ENCODE peak calls at places on chromosomes 16 and 17, in five cellular contexts. V is fibroblast of lung, S is neural progenitor cell, Z is HCT116, Q is mammary epithelial cell. A is an unnamed sample.

GRCh38 chr16:58459344-58460218 is 40.4 kb upstream of the NDRG4 start:
- DNase-seq in Z (peak), Q (peak), S (no peak), V (peak), A (no peak)

GRCh38 chr17:82475458-82475857 is 16.9 kb downstream of the NARF start:
- DNase-seq in Z (no peak), Q (no peak), V (no peak), S (no peak), A (no peak)

GRCh38 chr17:1256699-1257098 is 13.5 kb upstream of the BHLHA9 start:
- DNase-seq in Q (no peak), Z (no peak), V (no peak), S (no peak), A (no peak)

GRCh38 chr16:65117701-65118448 is 4.0 kb downstream of the CDH11 start:
- DNase-seq in V (peak), Z (peak), S (peak), Q (peak), A (peak)

GRCh38 chr16:54285414-54286066 is 1.0 kb downstream of the IRX3 start:
- DNase-seq in V (peak), Q (peak), Z (no peak), S (peak), A (no peak)

GRCh38 chr17:64146418-64147109 is 16.6 kb upstream of the ERN1 start:
- DNase-seq in Z (no peak), V (peak), S (peak), Q (peak), A (no peak)

GRCh38 chr16:70712942-70713341 is 27.1 kb upstream of the MTSS2 start:
- DNase-seq in Q (no peak), Z (no peak), V (no peak), S (no peak), A (no peak)

GRCh38 chr17:73650617-73651200 is 6.5 kb upstream of the SDK2 start:
- DNase-seq in Z (no peak), Q (no peak), S (no peak), V (no peak), A (no peak)

GRCh38 chr17:69170377-69170776 is 28.7 kb upstream of the ABCA6 start:
- DNase-seq in V (no peak), S (no peak), Q (no peak), Z (no peak), A (no peak)

GRCh38 chr17:4438162-4438944 is 4.6 kb downstream of the SPNS3 start:
- DNase-seq in V (no peak), S (no peak), Q (no peak), Z (no peak), A (no peak)

GRCh38 chr17:45319239-45319703 is 2.5 kb upstream of the MAP3K14 start:
- DNase-seq in Q (peak), Z (peak), S (no peak), V (peak), A (no peak)

GRCh38 chr16:10181196-10182162 is 749 bp downstream of the GRIN2A start:
- DNase-seq in Z (peak), S (peak), V (peak), Q (peak), A (no peak)

GRCh38 chr16:75308011-75308410 is 56.6 kb upstream of the BCAR1 start:
- DNase-seq in S (no peak), Q (no peak), Z (no peak), V (no peak), A (no peak)

GRCh38 chr17:44952946-44953475 is 5.4 kb upstream of the KIF18B start:
- DNase-seq in Q (no peak), Z (no peak), V (no peak), S (peak), A (no peak)

GRCh38 chr17:50459081-50459676 is 9.5 kb downstream of the CHAD start:
- DNase-seq in V (no peak), Q (peak), S (no peak), Z (peak), A (no peak)

GRCh38 chr16:76963614-76964315 is 227.2 kb upstream of the MON1B start:
- DNase-seq in Q (no peak), V (no peak), Z (no peak), S (no peak), A (no peak)

GRCh38 chr16:19165101-19165500 is 2.9 kb upstream of the SYT17 start:
- DNase-seq in Q (no peak), V (peak), S (no peak), Z (no peak), A (no peak)

GRCh38 chr16:89052824-89053724 is 40.6 kb upstream of the ACSF3 start:
- DNase-seq in Q (peak), S (no peak), V (peak), Z (peak), A (no peak)

GRCh38 chr17:34634551-34635160 is 55.3 kb downstream of the TMEM132E start:
- DNase-seq in Z (no peak), V (no peak), Q (no peak), S (no peak), A (no peak)

GRCh38 chr16:2585651-2586081 is 47.8 kb downstream of the PDPK1 start:
- DNase-seq in S (no peak), Q (no peak), Z (no peak), V (no peak), A (no peak)

GRCh38 chr17:12665263-12666210 is at the start of gene MYOCD:
- DNase-seq in S (peak), Q (no peak), V (peak), Z (no peak), A (no peak)

GRCh38 chr17:48002920-48003685 is 32.2 kb downstream of the CDK5RAP3 start:
- DNase-seq in V (peak), S (peak), Q (no peak), Z (no peak), A (no peak)

GRCh38 chr17:44708401-44709263 is at the start of gene DBF4B:
- DNase-seq in V (peak), Q (peak), S (peak), Z (peak), A (peak)

GRCh38 chr17:17403899-17404576 is 72.8 kb upstream of the MED9 start:
- DNase-seq in Q (no peak), V (no peak), Z (no peak), S (no peak), A (no peak)

GRCh38 chr17:35795007-35795870 is at the start of gene MMP28:
- DNase-seq in Q (peak), Z (no peak), V (peak), S (peak), A (no peak)

GRCh38 chr17:16381496-16381820 is 567 bp downstream of the UBB start:
- DNase-seq in Z (no peak), Q (peak), S (no peak), V (peak), A (no peak)

GRCh38 chr16:78485899-78486221 is 386.4 kb downstream of the WWOX start:
- DNase-seq in Q (no peak), V (no peak), S (no peak), Z (no peak), A (no peak)

GRCh38 chr16:1113889-1114526 is 18.0 kb upstream of the C1QTNF8 start:
- DNase-seq in Z (no peak), Q (no peak), S (no peak), V (no peak), A (no peak)

GRCh38 chr16:50708373-50709060 is 15.1 kb downstream of the NOD2 start:
- DNase-seq in Q (no peak), V (no peak), Z (no peak), S (no peak), A (no peak)

GRCh38 chr16:89133457-89134127 is 38.0 kb upstream of the CDH15 start:
- DNase-seq in Q (no peak), V (no peak), Z (no peak), S (no peak), A (no peak)

GRCh38 chr16:14510939-14511797 is 118.9 kb downstream of the PARN start:
- DNase-seq in S (no peak), Z (no peak), Q (peak), V (peak), A (no peak)

GRCh38 chr17:381941-382643 is 29.5 kb upstream of the RPH3AL start:
- DNase-seq in Z (no peak), V (no peak), Q (no peak), S (no peak), A (no peak)

GRCh38 chr17:58303981-58304734 is 23.4 kb upstream of the MPO start:
- DNase-seq in Z (peak), S (peak), Q (peak), V (peak), A (no peak)

GRCh38 chr16:8998114-8998513 is 34.4 kb upstream of the USP7 start:
- DNase-seq in V (peak), S (no peak), Q (peak), Z (no peak), A (no peak)

GRCh38 chr16:69839240-69839688 is 77.1 kb downstream of the WWP2 start:
- DNase-seq in V (no peak), Q (no peak), Z (no peak), S (no peak), A (no peak)

GRCh38 chr17:34721326-34721725 is 141.9 kb downstream of the TMEM132E start:
- DNase-seq in S (no peak), Z (peak), V (no peak), Q (peak), A (no peak)

GRCh38 chr16:11253995-11254912 is 1.8 kb downstream of the SOCS1 start:
- DNase-seq in Q (no peak), Z (no peak), V (no peak), S (no peak), A (no peak)

GRCh38 chr17:76727745-76728456 is 1.3 kb downstream of the METTL23 start:
- DNase-seq in S (no peak), V (no peak), Z (no peak), Q (no peak), A (no peak)

GRCh38 chr16:31695667-31696066 is 168.0 kb downstream of the AHSP start:
- DNase-seq in S (no peak), V (no peak), Q (no peak), Z (no peak), A (no peak)

GRCh38 chr16:31697744-31698125 is 170.0 kb downstream of the AHSP start:
- DNase-seq in V (no peak), S (no peak), Q (no peak), Z (no peak), A (no peak)

GRCh38 chr16:31698901-31699300 is 171.2 kb downstream of the AHSP start:
- DNase-seq in Q (no peak), V (no peak), Z (no peak), S (no peak), A (no peak)

GRCh38 chr16:31699601-31700000 is 171.9 kb downstream of the AHSP start:
- DNase-seq in Q (no peak), S (no peak), V (no peak), Z (no peak), A (no peak)

DNA sequence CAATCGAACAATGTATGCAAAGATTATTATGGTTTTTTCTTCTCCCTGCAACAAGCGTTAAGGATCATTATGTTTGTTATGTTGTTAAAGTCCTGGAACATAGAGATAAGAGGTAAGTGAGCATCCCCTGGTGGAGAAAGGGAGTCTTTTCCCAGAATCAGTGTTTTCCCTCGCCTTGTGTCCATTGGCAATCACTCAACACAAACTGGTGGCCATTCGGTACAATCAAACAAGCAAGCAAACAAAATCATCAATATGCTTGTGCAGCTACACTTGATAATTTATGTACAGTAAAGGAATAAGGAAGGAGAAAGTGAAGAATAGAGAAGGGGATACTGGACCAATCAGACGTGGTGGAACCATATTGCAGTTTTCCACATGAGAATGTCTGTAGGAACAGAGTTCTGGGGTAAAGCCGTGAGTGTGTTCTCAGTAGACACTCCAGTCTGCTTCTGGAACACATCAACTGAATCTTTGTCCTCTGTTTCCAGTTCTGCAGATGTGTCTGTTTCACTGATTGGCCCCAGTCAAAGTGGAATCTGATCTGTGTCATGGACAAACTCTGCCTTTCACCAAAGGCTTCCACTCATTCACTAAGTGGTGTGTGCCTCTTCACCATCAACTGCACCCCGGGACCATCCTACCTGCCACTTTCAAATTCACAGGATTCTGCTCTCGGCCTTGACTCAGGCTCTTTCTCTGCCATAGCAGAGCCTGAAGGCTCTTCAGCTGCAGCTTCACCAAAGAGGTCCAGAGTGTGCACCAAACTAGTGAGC is 169.5 kb downstream of the AHSP start:
- DNase-seq in Z (peak), Q (peak), V (peak), S (peak), A (no peak)
- H3K27ac ChIP-seq in Z (no peak), Q (no peak), V (no peak), S (no peak), A (no peak)

GRCh38 chr16:24975428-24975889 is 39.7 kb downstream of the ARHGAP17 start:
- DNase-seq in Z (no peak), Q (peak), V (no peak), S (no peak), A (no peak)
- H3K9ac ChIP-seq in Z (no peak), Q (no peak), V (no peak), S (no peak), A (no peak)

GRCh38 chr17:79843475-79843916 is 4.3 kb upstream of the CBX4 start:
- DNase-seq in S (no peak), Q (no peak), V (no peak), Z (no peak), A (no peak)
- TF ChIP-seq EZH2 in S (peak), Q (no peak), V (no peak), Z (no peak), A (no peak)

DNA sequence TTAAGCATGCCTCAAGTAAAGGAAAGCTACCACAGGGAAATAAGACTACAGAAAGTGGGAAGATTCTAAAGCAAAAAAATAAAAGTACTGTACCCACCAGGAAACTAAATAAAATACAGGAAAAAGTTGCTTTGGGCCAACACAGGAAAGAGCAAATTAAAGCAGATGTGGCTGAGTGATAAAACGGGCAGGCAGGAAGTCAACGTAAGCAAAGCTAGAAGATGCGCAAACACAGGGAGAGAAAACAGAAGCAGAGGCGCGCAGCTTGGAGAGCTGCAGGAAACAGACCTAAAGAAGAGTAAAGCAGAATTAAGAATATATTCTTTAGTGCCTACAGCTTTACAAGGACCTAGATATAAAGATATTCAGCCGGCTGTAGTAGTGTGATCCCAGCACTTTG is 21.7 kb downstream of the USP36 start:
- DNase-seq in Q (no peak), V (no peak), S (no peak), Z (no peak), A (peak)
- H3K27ac ChIP-seq in Q (no peak), V (no peak), S (no peak), Z (no peak), A (peak)

A was measured in SK-N-MC.